ENCODE peak calls at places on chromosome 12, in eight cellular contexts. R is tibial nerve, O is A549, U is adrenal gland, B is H54, J is transverse colon, V is prostate gland, X is HCT116. F is an unnamed sample.

GRCh38 chr12:93115646-93116045 is 186.6 kb upstream of the EEA1 start:
- DNase-seq in R (no peak), O (no peak), U (no peak), B (no peak), J (peak; percentile 30), V (no peak), X (no peak), F (peak; percentile 15)

GRCh38 chr12:67472551-67472950 is 176.0 kb upstream of the DYRK2 start:
- DNase-seq in R (no peak), O (no peak), U (no peak), B (no peak), J (no peak), V (no peak), X (no peak), F (no peak)

GRCh38 chr12:30753761-30754382 is 879 bp downstream of the CAPRIN2 start:
- DNase-seq in R (no peak), O (no peak), U (no peak), B (no peak), J (no peak), V (no peak), X (no peak), F (no peak)

GRCh38 chr12:109308534-109309440 is at the start of gene FOXN4:
- DNase-seq in R (no peak), O (peak; percentile 43), U (no peak), B (no peak), J (no peak), V (no peak), X (no peak), F (no peak)

GRCh38 chr12:70049596-70050360 is 193.5 kb upstream of the CNOT2 start:
- DNase-seq in R (no peak), O (no peak), U (no peak), B (no peak), J (peak; percentile 14), V (no peak), X (peak; percentile 44), F (peak; percentile 28)

GRCh38 chr12:48247181-48247966 is 44.3 kb upstream of the OR10AD1 start:
- DNase-seq in R (no peak), O (no peak), U (peak; percentile 18), B (no peak), J (no peak), V (no peak), X (no peak), F (no peak)

GRCh38 chr12:20588057-20588456 is 107.1 kb upstream of the SLCO1C1 start:
- DNase-seq in R (no peak), O (no peak), U (no peak), B (no peak), J (no peak), V (no peak), X (no peak), F (no peak)

GRCh38 chr12:52082026-52082667 is 2.6 kb downstream of the SMIM41 start:
- DNase-seq in R (peak; percentile 28), O (no peak), U (peak; percentile 32), B (no peak), J (no peak), V (no peak), X (no peak), F (no peak)

GRCh38 chr12:57452181-57452936 is 2.7 kb upstream of the INHBE start:
- DNase-seq in R (no peak), O (no peak), U (no peak), B (no peak), J (no peak), V (no peak), X (no peak), F (no peak)

GRCh38 chr12:124738636-124739467 is 124.8 kb downstream of the SCARB1 start:
- DNase-seq in R (no peak), O (no peak), U (no peak), B (no peak), J (no peak), V (no peak), X (no peak), F (no peak)

GRCh38 chr12:98895086-98895651 is 250.1 kb downstream of the APAF1 start:
- DNase-seq in R (no peak), O (no peak), U (peak; percentile 6), B (no peak), J (no peak), V (no peak), X (no peak), F (no peak)

GRCh38 chr12:52200086-52200782 is 8.4 kb upstream of the KRT80 start:
- DNase-seq in R (no peak), O (no peak), U (no peak), B (no peak), J (no peak), V (no peak), X (no peak), F (peak; percentile 16)

GRCh38 chr12:1810201-1810930 is 10.0 kb upstream of the LRTM2 start:
- DNase-seq in R (no peak), O (no peak), U (no peak), B (no peak), J (no peak), V (no peak), X (no peak), F (no peak)

GRCh38 chr12:34298971-34299801 is 276.9 kb downstream of the ALG10 start:
- DNase-seq in R (no peak), O (no peak), U (no peak), B (no peak), J (no peak), V (no peak), X (no peak), F (no peak)

GRCh38 chr12:102351326-102351725 is 129.0 kb downstream of the IGF1 start:
- DNase-seq in R (no peak), O (no peak), U (no peak), B (no peak), J (no peak), V (no peak), X (no peak), F (no peak)

GRCh38 chr12:64730585-64730964 is 28.6 kb downstream of the GNS start:
- DNase-seq in R (no peak), O (no peak), U (no peak), B (no peak), J (no peak), V (no peak), X (no peak), F (no peak)

GRCh38 chr12:20280515-20280914 is 87.8 kb upstream of the PDE3A start:
- DNase-seq in R (no peak), O (no peak), U (no peak), B (no peak), J (no peak), V (no peak), X (no peak), F (no peak)

GRCh38 chr12:22287056-22287455 is 47.5 kb downstream of the ST8SIA1 start:
- DNase-seq in R (no peak), O (no peak), U (no peak), B (no peak), J (no peak), V (no peak), X (no peak), F (no peak)

GRCh38 chr12:12017798-12018197 is 52.9 kb upstream of the BCL2L14 start:
- DNase-seq in R (no peak), O (no peak), U (no peak), B (no peak), J (no peak), V (no peak), X (no peak), F (no peak)

GRCh38 chr12:101794574-101794973 is 36.2 kb downstream of the GNPTAB start:
- DNase-seq in R (no peak), O (no peak), U (no peak), B (no peak), J (no peak), V (no peak), X (no peak), F (no peak)

GRCh38 chr12:124149287-124149686 is 145.6 kb upstream of the RFLNA start:
- DNase-seq in R (no peak), O (no peak), U (no peak), B (no peak), J (no peak), V (no peak), X (no peak), F (no peak)

GRCh38 chr12:3436496-3437060 is 54.4 kb upstream of the PRMT8 start:
- DNase-seq in R (no peak), O (no peak), U (no peak), B (no peak), J (no peak), V (no peak), X (no peak), F (no peak)

GRCh38 chr12:85866929-85867776 is 6.9 kb upstream of the NTS start:
- DNase-seq in R (no peak), O (peak; percentile 51), U (peak; percentile 49), B (no peak), J (no peak), V (peak; percentile 45), X (peak; percentile 47), F (peak; percentile 47)

GRCh38 chr12:131455218-131455506 is 255.7 kb upstream of the SFSWAP start:
- DNase-seq in R (no peak), O (no peak), U (no peak), B (no peak), J (no peak), V (no peak), X (no peak), F (no peak)
- TF ChIP-seq POLR2A in R (no peak), O (no peak), U (no peak), B (no peak), J (no peak), V (no peak), X (no peak), F (no peak)

DNA sequence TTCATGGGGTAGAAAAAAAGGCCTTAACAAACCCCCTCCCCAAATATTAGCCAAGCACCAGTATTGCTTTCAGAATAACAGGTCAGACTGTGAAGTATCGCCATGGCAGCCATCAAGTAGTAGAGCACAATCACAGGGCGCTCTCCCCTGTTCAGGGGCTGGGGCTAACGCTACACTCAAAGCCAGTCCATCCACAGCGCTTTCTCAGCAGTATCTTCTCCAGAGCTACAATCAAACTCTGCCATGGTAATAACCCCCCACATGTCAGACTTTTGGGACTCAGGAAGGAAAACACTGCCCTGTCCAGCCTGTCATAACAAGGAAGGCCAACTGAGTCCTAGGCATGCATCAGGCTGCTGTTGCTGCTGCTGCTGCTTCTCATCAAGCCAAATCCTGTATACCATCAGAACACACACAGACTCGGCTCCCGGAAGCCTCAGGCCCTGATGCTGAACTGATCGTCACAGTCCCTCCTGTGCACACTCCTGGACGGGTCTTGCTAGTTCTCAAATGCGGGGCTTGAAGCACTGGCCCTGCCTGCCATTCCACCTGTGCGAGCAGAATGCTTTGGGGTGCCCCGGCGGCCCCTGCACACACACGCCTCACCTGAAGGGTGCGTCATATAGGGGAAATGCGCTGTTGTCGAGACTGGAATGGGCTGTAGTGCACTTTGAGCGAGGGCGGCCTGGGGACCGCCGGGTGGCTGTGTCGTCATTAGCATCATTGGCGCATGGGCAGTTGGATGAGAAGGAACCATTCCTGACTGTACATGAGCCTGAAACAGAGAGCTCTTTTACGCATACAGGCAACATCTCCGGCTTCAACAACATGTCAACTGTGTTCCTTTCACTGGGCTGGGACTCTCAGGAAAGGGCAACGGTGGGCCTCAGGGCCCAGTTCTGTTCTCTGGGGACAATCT is 47.6 kb downstream of the SH2B3 start:
- DNase-seq in R (no peak), O (no peak), U (no peak), B (no peak), J (no peak), V (no peak), X (no peak), F (no peak)
- TF ChIP-seq POLR2A in R (no peak), O (no peak), U (no peak), B (no peak), J (no peak), V (no peak), X (no peak), F (no peak)

GRCh38 chr12:55931780-55932545 is 1.0 kb downstream of the DGKA start:
- DNase-seq in R (peak; percentile 36), O (peak; percentile 44), U (peak; percentile 58), B (no peak), J (peak; percentile 70), V (peak; percentile 70), X (no peak), F (peak; percentile 70)
- TF ChIP-seq POLR2A in R (peak; percentile 50), O (no peak), U (no peak), B (no peak), J (no peak), V (no peak), X (no peak), F (no peak)

GRCh38 chr12:54983536-54984102 is 943 bp downstream of the TESPA1 start:
- DNase-seq in R (no peak), O (no peak), U (no peak), B (no peak), J (no peak), V (no peak), X (no peak), F (no peak)
- TF ChIP-seq POLR2A in R (no peak), O (no peak), U (no peak), B (no peak), J (no peak), V (no peak), X (no peak), F (no peak)

F was measured in erythroblast.